ENCODE peak calls at places on chromosomes 1 and 21, in six cellular contexts. X is astrocyte of the cerebellum, H is progenitor cell of endocrine pancreas, U is GM20000, G is GM23338, S is transverse colon. E is an unnamed sample.

GRCh38 chr1:9701661-9702060 is 50.1 kb downstream of the PIK3CD start:
- DNase-seq in U (no peak), H (no peak), X (no peak), S (no peak), G (no peak), E (no peak)

GRCh38 chr1:29282924-29283803 is 46.8 kb downstream of the PTPRU start:
- DNase-seq in H (no peak), G (peak), S (peak), U (peak), X (no peak), E (no peak)

GRCh38 chr1:8844421-8845063 is 27.1 kb upstream of the RERE start:
- DNase-seq in H (no peak), S (no peak), X (no peak), U (no peak), G (no peak), E (no peak)

GRCh38 chr1:20494609-20495311 is 8.8 kb upstream of the CAMK2N1 start:
- DNase-seq in U (no peak), G (no peak), S (no peak), H (no peak), X (peak), E (no peak)

GRCh38 chr1:167776151-167776550 is 54.4 kb downstream of the MPZL1 start:
- DNase-seq in G (no peak), H (no peak), S (no peak), X (peak), U (no peak), E (no peak)

GRCh38 chr1:22930235-22930912 is 42.3 kb downstream of the LACTBL1 start:
- DNase-seq in S (peak), U (peak), X (no peak), G (peak), H (peak), E (peak)

GRCh38 chr1:97806996-97807395 is 113.8 kb downstream of the DPYD start:
- DNase-seq in H (no peak), G (no peak), U (no peak), X (no peak), S (no peak), E (no peak)

GRCh38 chr1:226733876-226734414 is 5.1 kb downstream of the ITPKB start:
- DNase-seq in S (no peak), G (no peak), X (no peak), H (no peak), U (no peak), E (no peak)

GRCh38 chr21:34762761-34763160 is 94.0 kb downstream of the CLIC6 start:
- DNase-seq in U (no peak), G (peak), H (no peak), S (no peak), X (peak), E (no peak)

GRCh38 chr1:173285046-173285445 is 77.9 kb upstream of the TNFSF4 start:
- DNase-seq in H (no peak), U (no peak), S (no peak), X (no peak), G (no peak), E (no peak)

DNA sequence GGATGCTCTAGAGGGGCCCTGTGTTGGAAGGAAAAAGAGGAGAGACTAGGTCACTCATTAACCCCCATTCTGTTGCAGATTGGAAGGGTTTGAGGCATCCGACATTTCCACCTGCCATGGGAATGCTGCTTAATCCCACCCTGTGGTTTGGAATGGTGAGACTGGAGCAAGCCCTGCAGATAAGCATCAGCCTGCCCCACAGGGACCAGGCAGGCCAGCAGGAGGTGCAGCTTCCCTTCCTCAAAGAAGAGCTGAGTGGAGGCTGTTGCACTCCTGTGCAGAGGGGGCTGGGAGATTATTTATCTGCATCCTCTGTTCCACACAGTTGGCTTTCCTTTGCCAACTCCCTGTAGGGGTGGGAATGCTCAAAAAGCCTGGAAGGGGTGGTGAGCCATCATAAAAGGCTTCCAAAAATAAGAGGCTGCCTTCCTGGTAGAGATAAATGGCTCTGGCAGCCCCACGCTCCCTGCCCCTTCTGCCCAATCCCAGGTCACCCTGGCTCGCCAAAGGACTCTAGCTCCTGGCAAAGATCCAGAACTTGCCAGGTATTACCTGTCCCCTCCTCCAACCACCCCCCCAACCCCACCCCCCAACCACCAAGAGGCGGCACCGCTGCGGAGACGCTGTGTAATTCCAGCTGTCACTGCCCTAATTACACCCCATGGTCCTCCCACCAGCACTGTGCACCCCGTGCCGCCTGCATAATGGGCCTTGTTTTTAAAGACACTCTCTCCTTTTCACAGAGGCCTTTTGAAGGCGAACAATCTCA is 83.0 kb upstream of the ZC3H12A start:
- DNase-seq in S (no peak), H (no peak), X (no peak), G (peak), U (no peak), E (no peak)
- TF ChIP-seq CTCF in S (no peak), H (no peak), X (no peak), G (peak), U (no peak), E (no peak)

DNA sequence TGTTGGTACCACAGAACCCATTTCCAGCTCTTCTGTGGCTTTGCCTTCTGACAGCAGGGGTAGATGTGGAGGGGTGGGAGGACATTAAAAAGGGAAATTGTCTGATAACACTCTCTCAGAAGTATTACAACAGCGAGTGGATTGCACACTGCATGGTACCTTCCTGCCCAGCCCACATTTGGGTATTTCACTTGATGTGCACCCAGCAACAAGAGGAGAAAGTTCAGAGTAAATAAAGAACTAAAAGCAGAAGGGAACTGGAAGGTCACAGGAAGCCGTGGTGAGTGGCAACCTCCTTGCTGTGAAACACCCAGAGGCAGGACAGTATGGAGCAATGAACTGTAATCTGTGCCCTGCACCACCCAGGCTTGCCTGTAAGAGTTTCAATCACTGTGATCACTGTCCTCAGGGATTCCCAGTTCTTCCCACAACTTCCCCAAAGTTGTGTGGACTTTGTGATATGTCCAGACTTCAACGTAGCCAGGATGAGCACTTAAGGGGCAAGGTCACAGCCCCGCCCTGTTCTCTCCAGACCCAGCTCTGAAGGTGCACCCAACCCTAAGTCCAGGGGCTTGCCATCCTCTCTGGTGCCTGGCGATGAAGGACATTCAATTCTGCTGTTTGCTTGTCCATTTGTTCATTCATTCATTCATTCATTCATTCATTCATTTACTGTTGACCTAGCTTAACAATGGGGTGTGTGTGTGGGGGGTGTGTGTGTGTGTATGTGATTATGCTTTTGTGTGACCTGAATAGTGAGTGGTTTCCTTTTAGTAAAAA is 18.7 kb upstream of the F5 start:
- DNase-seq in G (no peak), X (no peak), U (no peak), S (no peak), H (no peak), E (peak)
- TF ChIP-seq CTCF in G (no peak), X (no peak), U (no peak), S (no peak), H (no peak), E (no peak)

GRCh38 chr1:53946252-53947171 is at the start of gene LRRC42:
- DNase-seq in U (peak), G (peak), H (no peak), S (no peak), X (no peak), E (no peak)
- TF ChIP-seq CTCF in U (no peak), G (no peak), H (no peak), S (no peak), X (peak), E (no peak)

DNA sequence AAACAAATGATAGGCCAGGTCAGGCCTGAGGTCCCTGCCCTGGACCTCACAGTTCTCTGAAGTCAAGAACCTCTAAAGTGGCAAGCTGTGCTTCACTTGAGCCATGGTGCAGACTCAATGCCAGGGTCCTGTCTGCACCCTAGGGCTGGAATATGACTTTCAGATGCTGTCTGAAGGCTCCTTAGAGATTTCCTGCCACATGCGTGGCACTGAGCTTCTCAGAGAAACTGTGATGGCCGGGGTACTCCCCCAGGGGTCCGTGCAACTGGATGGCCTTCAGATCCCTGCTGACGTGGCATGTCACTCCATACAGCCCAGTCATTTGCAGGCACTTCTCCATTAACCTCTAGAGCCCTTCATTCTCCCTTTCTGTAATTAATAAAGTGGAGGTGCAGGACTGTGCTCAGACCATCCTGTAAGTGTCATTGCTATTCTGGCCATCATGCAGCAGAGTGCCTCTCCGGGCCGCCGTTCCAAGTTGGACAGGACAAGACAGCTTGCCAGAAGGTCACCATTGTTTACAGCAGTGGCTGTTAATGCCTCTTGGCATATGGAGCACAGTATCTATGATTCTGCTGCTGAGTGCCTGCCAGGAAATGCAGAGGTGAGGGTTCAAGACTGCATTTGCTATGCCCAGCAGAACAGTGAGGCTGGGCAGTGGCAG is 205.1 kb upstream of the COA6 start:
- DNase-seq in U (no peak), X (no peak), S (no peak), H (no peak), G (no peak), E (no peak)
- TF ChIP-seq CTCF in U (no peak), X (no peak), S (no peak), H (no peak), G (no peak), E (no peak)

DNA sequence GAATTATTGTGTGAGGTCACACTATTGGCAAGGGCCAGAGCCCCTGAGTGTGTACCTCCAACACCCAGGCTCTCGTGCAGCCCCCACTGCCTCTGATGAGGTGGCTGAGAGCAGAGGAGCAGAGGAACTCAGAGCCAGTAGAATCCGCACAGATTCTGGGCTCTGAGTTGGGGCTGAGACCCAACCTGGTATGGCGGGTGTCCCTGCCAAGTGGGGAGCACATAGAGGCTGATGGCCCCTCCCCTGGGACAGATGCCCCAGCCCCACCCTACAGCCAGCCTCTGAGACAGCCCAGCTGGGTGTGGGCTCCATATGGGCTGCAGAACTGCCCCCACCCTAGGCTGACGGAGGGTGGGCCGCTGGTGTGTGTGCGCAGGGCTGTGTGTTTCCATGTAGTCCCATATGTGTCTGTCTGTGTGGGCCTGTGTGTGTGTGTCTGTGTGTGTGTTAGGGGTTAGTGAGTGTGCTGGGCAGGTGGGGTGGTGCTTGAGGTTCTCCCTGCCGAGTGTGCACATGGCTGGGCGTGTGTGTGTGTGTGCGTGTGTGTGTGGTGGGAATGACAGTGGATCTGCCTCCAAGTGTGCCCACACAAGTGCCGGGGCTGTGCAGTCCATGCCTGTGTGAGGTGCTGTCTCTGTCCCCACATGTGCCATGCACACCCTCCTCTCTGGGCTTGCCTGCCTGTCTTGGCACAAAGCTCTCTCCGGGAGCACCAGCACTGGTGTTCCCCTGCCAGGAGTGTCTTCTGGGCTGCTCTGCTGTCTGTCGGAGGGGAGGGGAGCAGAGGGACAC is 24.4 kb downstream of the FOXO6 start:
- DNase-seq in S (no peak), X (no peak), H (no peak), U (no peak), G (no peak), E (no peak)
- TF ChIP-seq CTCF in S (no peak), X (no peak), H (no peak), U (no peak), G (no peak), E (no peak)

DNA sequence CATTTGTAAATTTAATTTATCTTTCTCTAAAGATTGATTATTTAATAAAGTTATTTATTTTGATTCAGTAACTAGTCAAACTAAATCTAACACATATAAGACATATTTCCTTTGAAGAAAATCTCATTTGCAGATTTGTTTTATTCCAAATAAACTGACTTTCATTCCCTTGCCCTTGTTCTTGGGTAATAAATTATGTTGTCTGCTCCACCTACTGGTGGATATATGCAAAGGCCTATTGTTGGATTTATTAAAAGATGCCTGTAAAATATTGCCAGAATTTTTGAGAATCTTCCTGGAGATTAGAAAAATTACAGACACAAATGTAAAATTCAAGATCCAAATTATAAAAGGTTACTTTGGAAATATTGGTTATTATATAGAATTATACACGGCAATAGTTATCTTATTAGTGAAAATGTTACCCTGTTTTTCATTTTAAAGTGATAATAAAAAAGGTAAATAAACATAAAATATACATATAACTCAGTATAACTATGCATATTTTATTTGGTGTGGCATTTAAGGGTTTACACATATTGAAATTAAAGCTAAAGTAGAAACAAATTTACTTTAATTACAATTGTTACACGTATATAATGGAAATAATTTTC is 116.1 kb downstream of the SPATA17 start:
- DNase-seq in U (peak), S (no peak), X (peak), H (no peak), G (peak), E (no peak)
- TF ChIP-seq CTCF in U (peak), S (peak), X (peak), H (peak), G (peak), E (no peak)

DNA sequence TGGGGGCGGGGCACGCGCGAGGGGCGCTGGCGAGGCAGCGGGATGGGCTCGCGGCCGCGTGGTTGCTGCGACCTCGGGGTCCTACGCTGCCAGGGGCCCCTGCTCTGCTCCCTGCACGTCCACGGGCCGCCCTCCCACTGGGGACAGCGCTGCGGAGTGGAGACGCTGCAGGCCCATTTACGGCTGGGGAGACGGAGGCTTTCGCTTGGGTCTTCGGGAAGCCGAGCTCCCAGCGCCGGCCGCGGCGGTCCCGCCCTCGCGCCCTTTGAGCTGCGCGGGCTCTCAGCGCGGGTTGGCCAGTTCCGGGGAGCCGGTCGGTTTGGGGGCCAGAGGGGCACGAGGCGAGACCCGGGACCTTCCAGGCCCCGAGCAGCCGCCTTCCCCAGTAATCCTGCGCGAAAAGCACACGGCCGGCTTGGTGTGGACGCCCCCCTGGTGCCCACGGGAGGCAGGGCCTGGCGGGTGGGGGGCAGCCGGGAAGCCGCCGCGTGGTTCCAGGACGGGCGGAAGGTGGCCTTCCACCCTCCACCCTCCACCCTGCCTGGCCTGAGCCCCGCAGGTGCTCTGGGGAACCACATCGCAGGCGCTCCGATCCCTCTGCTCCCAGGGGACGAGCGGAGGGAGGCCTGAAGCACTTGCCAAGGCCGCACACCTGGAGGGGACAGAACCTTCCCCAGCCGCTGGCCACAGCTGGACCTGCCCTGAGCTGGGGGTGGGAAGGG is 570 bp upstream of the PEX10 start:
- DNase-seq in U (peak), G (no peak), X (no peak), H (no peak), S (peak), E (no peak)
- TF ChIP-seq CTCF in U (no peak), G (no peak), X (no peak), H (no peak), S (no peak), E (no peak)

GRCh38 chr1:234143681-234144080 is 229.6 kb upstream of the COA6 start:
- DNase-seq in X (no peak), S (no peak), G (no peak), U (no peak), H (no peak), E (no peak)

GRCh38 chr1:234141006-234141405 is 232.2 kb upstream of the COA6 start:
- DNase-seq in S (no peak), G (no peak), H (no peak), U (no peak), X (no peak), E (no peak)

GRCh38 chr1:234148816-234149215 is 224.4 kb upstream of the COA6 start:
- DNase-seq in X (no peak), U (no peak), G (no peak), S (no peak), H (no peak), E (no peak)

GRCh38 chr1:234148350-234148749 is 224.9 kb upstream of the COA6 start:
- DNase-seq in S (no peak), X (no peak), U (no peak), H (no peak), G (no peak), E (no peak)

DNA sequence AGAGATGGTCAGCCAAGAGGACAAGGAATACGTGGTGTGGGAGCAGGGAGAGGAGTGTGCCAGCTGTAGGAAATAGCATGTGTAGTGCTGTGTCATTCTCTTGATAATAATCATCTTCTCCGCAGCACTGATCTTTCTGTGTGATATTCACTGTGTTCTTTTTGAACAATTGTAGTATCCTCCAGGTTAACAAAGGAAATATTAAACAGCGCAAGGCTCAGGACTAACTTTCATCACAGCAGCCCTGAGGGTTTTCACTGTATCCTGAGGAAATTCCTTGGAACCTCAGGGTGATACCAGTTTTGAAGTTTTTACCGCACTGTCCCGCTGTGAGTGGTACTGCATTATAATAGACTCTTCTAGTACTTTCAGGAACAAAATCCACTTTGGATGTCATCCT is 228.4 kb upstream of the COA6 start:
- DNase-seq in U (no peak), S (no peak), X (no peak), H (no peak), G (no peak), E (no peak)
- TF ChIP-seq CTCF in U (no peak), S (no peak), X (no peak), H (no peak), G (no peak), E (no peak)